ENCODE peak calls at places on chromosomes 16 and 17, in four cellular contexts. V is H1, C is K562, B is GM12878. G is an unnamed sample.

GRCh38 chr17:58306131-58306951 is 22.3 kb downstream of the TSPOAP1 start:
- DNase-seq in C (no peak), B (no peak), V (no peak), G (no peak)

GRCh38 chr16:55470533-55471371 is 8.2 kb upstream of the MMP2 start:
- DNase-seq in C (no peak), V (no peak), B (no peak), G (no peak)

GRCh38 chr17:45171338-45172231 is 9.9 kb downstream of the HEXIM2 start:
- DNase-seq in V (no peak), B (no peak), C (no peak), G (peak; percentile 94)

GRCh38 chr17:63140255-63140654 is 174.2 kb downstream of the TANC2 start:
- DNase-seq in C (no peak), V (no peak), B (peak; percentile 4), G (no peak)

GRCh38 chr16:53821487-53821886 is 117.5 kb downstream of the FTO start:
- DNase-seq in V (no peak), C (no peak), B (no peak), G (no peak)

GRCh38 chr17:17504341-17505140 is 8.3 kb upstream of the RASD1 start:
- DNase-seq in B (no peak), V (no peak), C (no peak), G (no peak)

GRCh38 chr17:55318081-55318480 is 53.3 kb downstream of the HLF start:
- DNase-seq in B (no peak), C (no peak), V (no peak), G (no peak)

GRCh38 chr17:37701424-37702020 is 43.3 kb downstream of the HNF1B start:
- DNase-seq in V (no peak), B (peak; percentile 16), C (peak; percentile 59), G (no peak)

GRCh38 chr17:42311240-42312034 is 23.1 kb downstream of the STAT5A start:
- DNase-seq in C (peak; percentile 84), B (no peak), V (no peak), G (peak; percentile 91)

GRCh38 chr17:79838541-79839274 is 532 bp downstream of the CBX4 start:
- DNase-seq in V (no peak), C (peak; percentile 63), B (no peak), G (no peak)

GRCh38 chr17:75199886-75200618 is 5.4 kb upstream of the NUP85 start:
- DNase-seq in B (no peak), V (no peak), C (no peak), G (peak; percentile 53)

GRCh38 chr17:75191584-75191983 is 8.8 kb upstream of the SUMO2 start:
- DNase-seq in C (peak; percentile 16), B (no peak), V (no peak), G (no peak)

DNA sequence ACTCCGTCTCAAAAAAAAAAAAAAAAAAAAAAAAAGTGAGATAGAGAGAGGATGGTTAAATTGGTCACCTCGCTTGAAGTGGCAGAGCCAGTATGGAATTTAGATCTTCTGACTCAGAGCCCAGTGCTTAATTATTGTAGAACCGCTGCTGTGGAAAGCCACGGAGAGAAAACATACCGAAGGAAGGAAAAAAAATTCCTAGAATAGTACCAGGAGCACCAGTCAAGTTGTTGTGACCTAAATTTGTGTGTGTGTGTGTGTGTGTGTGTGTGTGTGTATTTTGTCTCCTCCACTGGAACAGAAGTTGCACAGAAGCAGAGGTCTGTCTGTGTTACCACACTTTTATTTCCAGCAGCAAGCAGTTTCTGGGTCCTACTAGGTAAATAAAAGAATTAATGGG is 10.6 kb upstream of the NUP85 start:
- DNase-seq in B (no peak), C (no peak), V (no peak), G (no peak)
- TF ChIP-seq HDAC2 in B (no peak), C (no peak), V (no peak), G (no peak)

GRCh38 chr16:1734816-1735215 is 28.8 kb downstream of the MAPK8IP3 start:
- DNase-seq in V (no peak), B (no peak), C (no peak), G (no peak)
- TF ChIP-seq YY1 in V (no peak), B (no peak), C (no peak), G (no peak)

GRCh38 chr16:48350716-48351115 is 34.5 kb downstream of the SIAH1 start:
- DNase-seq in B (no peak), C (no peak), V (no peak), G (no peak)

GRCh38 chr16:48354877-48355585 is 30.2 kb downstream of the SIAH1 start:
- DNase-seq in C (no peak), B (no peak), V (no peak), G (no peak)

GRCh38 chr16:48356633-48357376 is 28.4 kb downstream of the SIAH1 start:
- DNase-seq in B (no peak), C (no peak), V (no peak), G (no peak)

GRCh38 chr16:48352648-48353347 is 32.4 kb downstream of the SIAH1 start:
- DNase-seq in V (no peak), C (no peak), B (no peak), G (no peak)

GRCh38 chr16:48353565-48354163 is 31.5 kb downstream of the SIAH1 start:
- DNase-seq in B (peak; percentile 37), V (peak; percentile 51), C (peak; percentile 80), G (peak; percentile 78)
- TF ChIP-seq CTCF in B (peak; percentile 86), V (peak; percentile 96), C (peak; percentile 99), G (peak; percentile 90)

GRCh38 chr17:6420173-6420641 is 14.7 kb downstream of the AIPL1 start:
- DNase-seq in B (no peak), C (no peak), V (no peak), G (no peak)
- TF ChIP-seq HDAC2 in B (no peak), C (no peak), V (no peak), G (no peak)

GRCh38 chr16:12417830-12418229 is 385.9 kb downstream of the CPPED1 start:
- DNase-seq in V (no peak), C (no peak), B (no peak), G (no peak)
- TF ChIP-seq YY1 in V (no peak), C (no peak), B (no peak), G (no peak)

GRCh38 chr16:4755687-4756086 is 11.3 kb downstream of the ZNF500 start:
- DNase-seq in C (no peak), B (no peak), V (no peak), G (no peak)

GRCh38 chr16:4750896-4751295 is 16.1 kb downstream of the ZNF500 start:
- DNase-seq in B (no peak), C (no peak), V (no peak), G (no peak)

GRCh38 chr16:4752351-4753100 is 14.4 kb downstream of the ZNF500 start:
- DNase-seq in V (no peak), B (no peak), C (no peak), G (no peak)

GRCh38 chr16:4754865-4755264 is 12.1 kb downstream of the ZNF500 start:
- DNase-seq in C (no peak), V (no peak), B (no peak), G (no peak)

DNA sequence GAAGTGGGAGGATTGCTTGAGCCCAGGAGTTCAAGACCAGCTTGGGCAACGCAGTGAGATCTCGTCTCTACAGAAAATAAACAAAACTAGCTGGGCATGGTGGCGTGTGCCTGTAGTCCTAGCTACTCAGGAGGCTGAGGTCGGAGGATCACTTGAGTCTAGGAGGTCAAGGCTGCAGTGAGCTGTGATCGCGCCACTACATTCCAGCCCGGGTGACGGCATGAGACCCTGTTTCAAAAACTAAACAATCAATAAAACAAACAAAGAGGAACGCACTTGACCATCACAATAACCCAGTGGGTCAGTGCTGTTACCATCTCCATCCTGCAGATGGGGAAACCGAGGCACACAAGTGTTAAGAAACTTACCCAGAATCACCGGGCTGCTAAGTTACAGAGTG is 13.7 kb downstream of the ZNF500 start:
- DNase-seq in B (no peak), C (no peak), V (no peak), G (no peak)
- TF ChIP-seq CTCF in B (no peak), C (no peak), V (no peak), G (no peak)

GRCh38 chr17:40317880-40318834 is 9.2 kb downstream of the RARA start:
- DNase-seq in B (peak; percentile 79), V (peak; percentile 81), C (peak; percentile 100), G (peak; percentile 91)

GRCh38 chr17:40318835-40319332 is 9.9 kb downstream of the RARA start:
- DNase-seq in C (peak; percentile 57), B (no peak), V (no peak), G (no peak)

GRCh38 chr17:40321502-40322416 is 12.8 kb downstream of the RARA start:
- DNase-seq in V (no peak), B (no peak), C (no peak), G (no peak)

GRCh38 chr17:40320771-40321501 is 12.0 kb downstream of the RARA start:
- DNase-seq in V (no peak), C (no peak), B (no peak), G (no peak)

DNA sequence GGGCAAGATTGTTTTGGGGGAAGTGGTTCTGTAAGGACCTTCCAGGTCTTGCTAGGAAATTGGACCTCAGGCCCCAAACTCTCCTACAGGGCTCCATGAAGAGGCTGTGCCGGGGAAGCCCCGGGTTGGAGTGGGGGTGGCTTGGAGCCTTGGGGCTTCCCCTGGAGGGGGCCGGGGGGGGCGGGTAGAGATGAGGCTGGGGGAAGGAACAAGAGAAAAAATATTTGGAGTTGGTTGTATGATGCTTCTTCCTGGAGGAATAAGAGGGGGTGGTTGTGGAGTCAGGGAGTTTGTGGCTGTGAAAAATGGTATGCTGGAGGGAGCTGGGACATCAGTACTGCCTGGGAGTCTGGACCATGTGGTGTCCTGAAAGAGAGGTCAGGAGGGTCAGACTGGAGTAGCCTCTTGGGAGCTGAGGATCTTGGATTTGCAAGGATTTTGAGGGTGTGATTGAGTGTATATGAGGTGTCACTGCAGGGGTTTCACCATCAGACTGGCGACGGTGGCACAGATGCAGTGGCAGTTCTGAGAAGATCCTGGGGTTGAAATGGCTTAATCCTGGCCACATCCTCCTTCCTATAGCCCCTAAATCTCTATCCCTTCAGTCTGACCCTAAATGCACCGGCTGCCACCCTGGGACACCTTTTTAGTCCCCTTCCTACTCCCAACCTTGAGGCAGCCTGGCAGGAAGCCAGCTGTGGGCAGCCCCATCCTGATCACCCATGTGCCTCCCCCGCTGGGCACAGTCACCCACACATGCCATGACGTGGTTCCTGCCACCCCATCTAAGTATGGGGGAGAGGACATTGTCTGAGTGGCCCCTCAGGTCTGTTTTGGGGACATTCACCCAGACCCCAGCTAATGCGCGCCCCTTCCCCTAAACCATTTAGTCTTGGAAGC is 10.9 kb downstream of the RARA start:
- DNase-seq in C (no peak), V (no peak), B (no peak), G (no peak)
- TF ChIP-seq HDAC2 in C (no peak), V (no peak), B (no peak), G (no peak)

G was measured in HepG2.